ENCODE peak calls at places on chromosomes 2 and 18, in five cellular contexts. T is NCI-H226, G is M059J, E is NCI-H1105 treated with DMSO at 0.1 percent for 48 hours, F is head of caudate nucleus. A is an unnamed sample.

GRCh38 chr18:21968334-21968733 is 201.1 kb upstream of the GATA6 start:
- DNase-seq in T (no peak), G (no peak), E (no peak), F (no peak), A (no peak)

GRCh38 chr2:108588070-108588668 is 53.9 kb downstream of the LIMS1 start:
- DNase-seq in T (no peak), G (no peak), E (no peak), F (no peak), A (peak; percentile 32)

GRCh38 chr2:239025081-239025801 is 177.4 kb downstream of the TWIST2 start:
- DNase-seq in T (peak; percentile 71), G (peak; percentile 66), E (no peak), F (peak; percentile 61), A (no peak)

GRCh38 chr2:17208511-17208910 is 309.7 kb downstream of the RAD51AP2 start:
- DNase-seq in T (no peak), G (peak; percentile 6), E (no peak), F (no peak), A (no peak)

GRCh38 chr2:28681216-28681981 is 70.2 kb upstream of the PPP1CB start:
- DNase-seq in T (peak; percentile 81), G (peak; percentile 82), E (no peak), F (no peak), A (peak; percentile 8)

GRCh38 chr2:47687856-47688255 is 95.1 kb upstream of the MSH6 start:
- DNase-seq in T (no peak), G (no peak), E (no peak), F (no peak), A (no peak)

GRCh38 chr18:832085-832681 is 20.1 kb upstream of the YES1 start:
- DNase-seq in T (no peak), G (peak; percentile 17), E (peak; percentile 38), F (no peak), A (no peak)

GRCh38 chr2:13009027-13009426 is 292.3 kb downstream of the TRIB2 start:
- DNase-seq in T (peak; percentile 29), G (peak; percentile 6), E (no peak), F (no peak), A (no peak)

GRCh38 chr2:130840506-130840905 is 3.8 kb downstream of the ARHGEF4 start:
- DNase-seq in T (no peak), G (no peak), E (no peak), F (no peak), A (no peak)

GRCh38 chr18:66560092-66560491 is 43.8 kb downstream of the CDH19 start:
- DNase-seq in T (peak; percentile 31), G (peak; percentile 1), E (peak; percentile 58), F (peak; percentile 60), A (no peak)

GRCh38 chr2:189163889-189164288 is 15.7 kb downstream of the COL5A2 start:
- DNase-seq in T (peak; percentile 31), G (peak; percentile 85), E (no peak), F (no peak), A (no peak)

GRCh38 chr18:79402977-79403722 is 7.4 kb downstream of the NFATC1 start:
- DNase-seq in T (no peak), G (peak; percentile 60), E (no peak), F (peak; percentile 66), A (peak; percentile 34)

GRCh38 chr2:70103531-70104061 is 16.3 kb downstream of the PCBP1 start:
- DNase-seq in T (no peak), G (no peak), E (no peak), F (no peak), A (peak; percentile 45)

GRCh38 chr18:49761771-49762170 is 51.6 kb downstream of the ACAA2 start:
- DNase-seq in T (no peak), G (no peak), E (no peak), F (no peak), A (no peak)

GRCh38 chr2:22253171-22253570 is 1129.4 kb downstream of the TDRD15 start:
- DNase-seq in T (no peak), G (no peak), E (no peak), F (no peak), A (no peak)

GRCh38 chr2:121078869-121079268 is 206.1 kb downstream of the TFCP2L1 start:
- DNase-seq in T (no peak), G (no peak), E (no peak), F (no peak), A (no peak)

GRCh38 chr2:199309973-199310372 is 147.8 kb downstream of the SATB2 start:
- DNase-seq in T (no peak), G (no peak), E (peak; percentile 90), F (no peak), A (no peak)

A was measured in naive B cell.